ENCODE peak calls at places on chromosomes 1 and 21, in seven cellular contexts. One of them, this sample, is unnamed.

GRCh38 chr1:19163261-19163660 is 46.8 kb downstream of the UBR4 start:
- DNase-seq in activated CD4-positive, alpha-beta T cell treated with anti-CD3 and anti-CD28 coated beads, Interleukin-2, amount 50 U/mL, for 24 hours: no peak
- DNase-seq in DND-41: no peak
- DNase-seq in heart right ventricle: no peak
- DNase-seq in AG09309: peak; percentile 86
- DNase-seq in activated CD4-positive, CD25-positive, alpha-beta regulatory T cell: no peak
- DNase-seq in neural crest cell: no peak
- DNase-seq in this sample: peak; percentile 86

GRCh38 chr1:112672009-112672408 is 2.5 kb upstream of the MOV10 start:
- DNase-seq in activated CD4-positive, CD25-positive, alpha-beta regulatory T cell: no peak
- DNase-seq in activated CD4-positive, alpha-beta T cell treated with anti-CD3 and anti-CD28 coated beads, Interleukin-2, amount 50 U/mL, for 24 hours: no peak
- DNase-seq in heart right ventricle: no peak
- DNase-seq in neural crest cell: no peak
- DNase-seq in DND-41: no peak
- DNase-seq in AG09309: no peak
- DNase-seq in this sample: no peak

GRCh38 chr1:182588460-182589396 is at the start of gene RNASEL:
- DNase-seq in neural crest cell: peak; percentile 40
- DNase-seq in DND-41: peak; percentile 75
- DNase-seq in activated CD4-positive, CD25-positive, alpha-beta regulatory T cell: no peak
- DNase-seq in activated CD4-positive, alpha-beta T cell treated with anti-CD3 and anti-CD28 coated beads, Interleukin-2, amount 50 U/mL, for 24 hours: peak; percentile 23
- DNase-seq in heart right ventricle: peak; percentile 68
- DNase-seq in AG09309: no peak
- DNase-seq in this sample: peak; percentile 6

GRCh38 chr21:16196521-16197208 is 466.9 kb downstream of the USP25 start:
- DNase-seq in activated CD4-positive, alpha-beta T cell treated with anti-CD3 and anti-CD28 coated beads, Interleukin-2, amount 50 U/mL, for 24 hours: no peak
- DNase-seq in activated CD4-positive, CD25-positive, alpha-beta regulatory T cell: no peak
- DNase-seq in heart right ventricle: no peak
- DNase-seq in DND-41: no peak
- DNase-seq in AG09309: no peak
- DNase-seq in neural crest cell: no peak
- DNase-seq in this sample: no peak

GRCh38 chr1:109832935-109833334 is 69.2 kb upstream of the EPS8L3 start:
- DNase-seq in DND-41: no peak
- DNase-seq in neural crest cell: no peak
- DNase-seq in activated CD4-positive, alpha-beta T cell treated with anti-CD3 and anti-CD28 coated beads, Interleukin-2, amount 50 U/mL, for 24 hours: no peak
- DNase-seq in heart right ventricle: no peak
- DNase-seq in activated CD4-positive, CD25-positive, alpha-beta regulatory T cell: no peak
- DNase-seq in AG09309: no peak
- DNase-seq in this sample: no peak

GRCh38 chr1:228860911-228861829 is 125.9 kb downstream of the RHOU start:
- DNase-seq in activated CD4-positive, alpha-beta T cell treated with anti-CD3 and anti-CD28 coated beads, Interleukin-2, amount 50 U/mL, for 24 hours: no peak
- DNase-seq in AG09309: peak; percentile 40
- DNase-seq in activated CD4-positive, CD25-positive, alpha-beta regulatory T cell: no peak
- DNase-seq in DND-41: no peak
- DNase-seq in neural crest cell: no peak
- DNase-seq in heart right ventricle: no peak
- DNase-seq in this sample: peak; percentile 55

GRCh38 chr1:59026472-59026948 is 242.7 kb upstream of the JUN start:
- DNase-seq in AG09309: peak; percentile 83
- DNase-seq in activated CD4-positive, alpha-beta T cell treated with anti-CD3 and anti-CD28 coated beads, Interleukin-2, amount 50 U/mL, for 24 hours: no peak
- DNase-seq in neural crest cell: no peak
- DNase-seq in heart right ventricle: no peak
- DNase-seq in activated CD4-positive, CD25-positive, alpha-beta regulatory T cell: no peak
- DNase-seq in DND-41: no peak
- DNase-seq in this sample: no peak

GRCh38 chr21:27212444-27212843 is 245.6 kb upstream of the ADAMTS5 start:
- DNase-seq in heart right ventricle: no peak
- DNase-seq in neural crest cell: no peak
- DNase-seq in AG09309: no peak
- DNase-seq in activated CD4-positive, alpha-beta T cell treated with anti-CD3 and anti-CD28 coated beads, Interleukin-2, amount 50 U/mL, for 24 hours: no peak
- DNase-seq in activated CD4-positive, CD25-positive, alpha-beta regulatory T cell: no peak
- DNase-seq in DND-41: no peak
- DNase-seq in this sample: no peak

GRCh38 chr1:200223613-200224012 is 186.2 kb downstream of the ZNF281 start:
- DNase-seq in heart right ventricle: no peak
- DNase-seq in DND-41: no peak
- DNase-seq in activated CD4-positive, alpha-beta T cell treated with anti-CD3 and anti-CD28 coated beads, Interleukin-2, amount 50 U/mL, for 24 hours: no peak
- DNase-seq in activated CD4-positive, CD25-positive, alpha-beta regulatory T cell: no peak
- DNase-seq in AG09309: no peak
- DNase-seq in neural crest cell: no peak
- DNase-seq in this sample: no peak

GRCh38 chr1:201779351-201779880 is 49.5 kb upstream of the IPO9 start:
- DNase-seq in activated CD4-positive, CD25-positive, alpha-beta regulatory T cell: no peak
- DNase-seq in AG09309: no peak
- DNase-seq in neural crest cell: no peak
- DNase-seq in heart right ventricle: no peak
- DNase-seq in DND-41: no peak
- DNase-seq in activated CD4-positive, alpha-beta T cell treated with anti-CD3 and anti-CD28 coated beads, Interleukin-2, amount 50 U/mL, for 24 hours: no peak
- DNase-seq in this sample: no peak

GRCh38 chr21:35026617-35027557 is 22.2 kb downstream of the RUNX1 start:
- DNase-seq in DND-41: peak; percentile 96
- DNase-seq in heart right ventricle: peak; percentile 66
- DNase-seq in neural crest cell: peak; percentile 16
- DNase-seq in AG09309: no peak
- DNase-seq in activated CD4-positive, CD25-positive, alpha-beta regulatory T cell: peak; percentile 51
- DNase-seq in activated CD4-positive, alpha-beta T cell treated with anti-CD3 and anti-CD28 coated beads, Interleukin-2, amount 50 U/mL, for 24 hours: peak; percentile 65
- DNase-seq in this sample: no peak

GRCh38 chr1:11704691-11705475 is 13.4 kb downstream of the DRAXIN start:
- DNase-seq in activated CD4-positive, CD25-positive, alpha-beta regulatory T cell: no peak
- DNase-seq in AG09309: no peak
- DNase-seq in heart right ventricle: no peak
- DNase-seq in activated CD4-positive, alpha-beta T cell treated with anti-CD3 and anti-CD28 coated beads, Interleukin-2, amount 50 U/mL, for 24 hours: no peak
- DNase-seq in DND-41: no peak
- DNase-seq in neural crest cell: no peak
- DNase-seq in this sample: no peak

GRCh38 chr1:31936278-31936965 is 1.7 kb downstream of the PTP4A2 start:
- DNase-seq in DND-41: no peak
- DNase-seq in AG09309: no peak
- DNase-seq in heart right ventricle: no peak
- DNase-seq in activated CD4-positive, alpha-beta T cell treated with anti-CD3 and anti-CD28 coated beads, Interleukin-2, amount 50 U/mL, for 24 hours: no peak
- DNase-seq in activated CD4-positive, CD25-positive, alpha-beta regulatory T cell: no peak
- DNase-seq in neural crest cell: no peak
- DNase-seq in this sample: no peak

GRCh38 chr1:65469889-65470340 is 49.4 kb downstream of the LEPR start:
- DNase-seq in activated CD4-positive, alpha-beta T cell treated with anti-CD3 and anti-CD28 coated beads, Interleukin-2, amount 50 U/mL, for 24 hours: no peak
- DNase-seq in activated CD4-positive, CD25-positive, alpha-beta regulatory T cell: no peak
- DNase-seq in neural crest cell: no peak
- DNase-seq in DND-41: no peak
- DNase-seq in heart right ventricle: no peak
- DNase-seq in AG09309: no peak
- DNase-seq in this sample: no peak

GRCh38 chr1:206867716-206868115 is 2.3 kb downstream of the IL20 start:
- DNase-seq in activated CD4-positive, alpha-beta T cell treated with anti-CD3 and anti-CD28 coated beads, Interleukin-2, amount 50 U/mL, for 24 hours: no peak
- DNase-seq in activated CD4-positive, CD25-positive, alpha-beta regulatory T cell: no peak
- DNase-seq in neural crest cell: no peak
- DNase-seq in DND-41: no peak
- DNase-seq in AG09309: no peak
- DNase-seq in heart right ventricle: no peak
- DNase-seq in this sample: no peak

GRCh38 chr1:206682111-206682510 is 2.6 kb upstream of the MAPKAPK2 start:
- DNase-seq in heart right ventricle: no peak
- DNase-seq in DND-41: no peak
- DNase-seq in AG09309: no peak
- DNase-seq in neural crest cell: no peak
- DNase-seq in activated CD4-positive, alpha-beta T cell treated with anti-CD3 and anti-CD28 coated beads, Interleukin-2, amount 50 U/mL, for 24 hours: no peak
- DNase-seq in activated CD4-positive, CD25-positive, alpha-beta regulatory T cell: no peak
- DNase-seq in this sample: no peak

GRCh38 chr21:28768753-28769152 is 223.9 kb downstream of the LTN1 start:
- DNase-seq in DND-41: no peak
- DNase-seq in AG09309: no peak
- DNase-seq in activated CD4-positive, CD25-positive, alpha-beta regulatory T cell: no peak
- DNase-seq in activated CD4-positive, alpha-beta T cell treated with anti-CD3 and anti-CD28 coated beads, Interleukin-2, amount 50 U/mL, for 24 hours: no peak
- DNase-seq in neural crest cell: no peak
- DNase-seq in heart right ventricle: no peak
- DNase-seq in this sample: no peak

GRCh38 chr1:182235952-182236650 is 155.5 kb downstream of the GLUL start:
- DNase-seq in AG09309: no peak
- DNase-seq in DND-41: no peak
- DNase-seq in neural crest cell: no peak
- DNase-seq in activated CD4-positive, CD25-positive, alpha-beta regulatory T cell: no peak
- DNase-seq in activated CD4-positive, alpha-beta T cell treated with anti-CD3 and anti-CD28 coated beads, Interleukin-2, amount 50 U/mL, for 24 hours: no peak
- DNase-seq in heart right ventricle: peak; percentile 28
- DNase-seq in this sample: no peak

GRCh38 chr1:31372961-31373896 is at the start of gene FABP3:
- DNase-seq in neural crest cell: peak; percentile 74
- DNase-seq in AG09309: no peak
- DNase-seq in DND-41: peak; percentile 33
- DNase-seq in heart right ventricle: peak; percentile 82
- DNase-seq in activated CD4-positive, CD25-positive, alpha-beta regulatory T cell: no peak
- DNase-seq in activated CD4-positive, alpha-beta T cell treated with anti-CD3 and anti-CD28 coated beads, Interleukin-2, amount 50 U/mL, for 24 hours: no peak
- DNase-seq in this sample: no peak